ENCODE peak calls at places on chromosome 13, in eight cellular contexts. U is AG04450, K is pancreas, N is tibial nerve, Q is heart right ventricle, V is adrenal gland, I is breast epithelium, G is fibroblast of lung. W is an unnamed sample.

GRCh38 chr13:35716644-35717170 is 240.2 kb upstream of the MAB21L1 start:
- DNase-seq in N (no peak), K (no peak), Q (no peak), V (no peak), U (no peak), I (no peak), G (no peak), W (no peak)

GRCh38 chr13:38662362-38662761 is 24.5 kb upstream of the FREM2 start:
- DNase-seq in K (no peak), G (peak), N (no peak), I (no peak), U (peak), V (peak), Q (no peak), W (peak)

GRCh38 chr13:35179494-35179893 is 237.4 kb downstream of the NBEA start:
- DNase-seq in K (no peak), Q (no peak), V (no peak), N (no peak), I (no peak), G (peak), U (no peak), W (peak)

GRCh38 chr13:113923376-113924063 is 50.4 kb downstream of the C13orf46 start:
- DNase-seq in G (no peak), N (peak), I (no peak), V (no peak), U (no peak), K (no peak), Q (no peak), W (no peak)

GRCh38 chr13:81929988-81930387 is 1589.1 kb upstream of the SPRY2 start:
- DNase-seq in K (no peak), V (no peak), G (peak), Q (no peak), U (no peak), N (no peak), I (no peak), W (peak)

GRCh38 chr13:60047943-60048342 is 115.8 kb downstream of the DIAPH3 start:
- DNase-seq in K (no peak), Q (no peak), I (no peak), G (peak), V (no peak), N (no peak), U (no peak), W (no peak)

GRCh38 chr13:97018029-97018819 is 23.9 kb upstream of the OXGR1 start:
- DNase-seq in V (peak), I (no peak), Q (no peak), G (peak), U (peak), K (peak), N (no peak), W (peak)

GRCh38 chr13:28494537-28494860 is 429 bp downstream of the FLT1 start:
- DNase-seq in V (no peak), N (no peak), I (no peak), G (no peak), K (no peak), Q (no peak), U (no peak), W (no peak)

GRCh38 chr13:26202365-26202972 is 19.6 kb downstream of the RNF6 start:
- DNase-seq in G (peak), I (no peak), N (no peak), U (no peak), Q (no peak), K (no peak), V (peak), W (peak)

GRCh38 chr13:33135097-33135496 is 118.9 kb downstream of the KL start:
- DNase-seq in N (no peak), K (no peak), G (no peak), U (no peak), V (no peak), I (no peak), Q (no peak), W (no peak)

GRCh38 chr13:31044658-31045620 is 112.5 kb downstream of the TEX26 start:
- DNase-seq in G (no peak), U (no peak), N (no peak), I (no peak), Q (no peak), K (no peak), V (no peak), W (no peak)

GRCh38 chr13:30892966-30893365 is 13.1 kb upstream of the MEDAG start:
- DNase-seq in N (no peak), U (no peak), I (no peak), Q (peak), V (peak), K (no peak), G (peak), W (peak)

GRCh38 chr13:33610471-33611015 is 207.4 kb upstream of the RFC3 start:
- DNase-seq in K (no peak), U (no peak), I (no peak), Q (peak), V (peak), N (no peak), G (peak), W (peak)

GRCh38 chr13:27972619-27972877 is 3.4 kb upstream of the CDX2 start:
- DNase-seq in V (no peak), U (no peak), K (no peak), N (no peak), G (no peak), Q (no peak), I (no peak), W (no peak)

GRCh38 chr13:44971656-44972595 is 17.3 kb downstream of the NUFIP1 start:
- DNase-seq in G (peak), U (no peak), N (no peak), V (no peak), I (no peak), K (no peak), Q (no peak), W (no peak)

GRCh38 chr13:49580980-49581680 is 4.2 kb downstream of the RCBTB1 start:
- DNase-seq in V (no peak), I (no peak), Q (no peak), K (no peak), G (no peak), U (no peak), N (no peak), W (no peak)

GRCh38 chr13:19597523-19597922 is 35.9 kb upstream of the MPHOSPH8 start:
- DNase-seq in Q (no peak), K (no peak), N (no peak), G (peak), V (no peak), U (peak), I (no peak), W (peak)

GRCh38 chr13:113996081-113996911 is 22.4 kb upstream of the C13orf46 start:
- DNase-seq in Q (peak), I (no peak), U (no peak), G (no peak), N (no peak), V (no peak), K (no peak), W (no peak)

GRCh38 chr13:92807343-92807742 is 419.3 kb upstream of the GPC6 start:
- DNase-seq in V (no peak), K (no peak), G (peak), I (no peak), Q (no peak), U (no peak), N (no peak), W (peak)

GRCh38 chr13:35144496-35144895 is 202.4 kb downstream of the NBEA start:
- DNase-seq in I (no peak), U (no peak), N (no peak), G (peak), Q (no peak), V (peak), K (no peak), W (no peak)

GRCh38 chr13:32285633-32285965 is 29.6 kb downstream of the ZAR1L start:
- DNase-seq in U (no peak), K (no peak), Q (no peak), G (peak), V (no peak), I (no peak), N (no peak), W (no peak)

GRCh38 chr13:77056382-77056781 is 29.4 kb upstream of the FBXL3 start:
- DNase-seq in N (no peak), U (no peak), K (no peak), G (no peak), Q (no peak), I (no peak), V (no peak), W (no peak)

GRCh38 chr13:28641600-28641926 is 17.4 kb upstream of the POMP start:
- DNase-seq in V (no peak), G (no peak), I (no peak), U (no peak), Q (no peak), K (no peak), N (no peak), W (peak)

GRCh38 chr13:98406475-98406874 is 170.4 kb downstream of the STK24 start:
- DNase-seq in V (no peak), I (no peak), Q (no peak), U (no peak), K (no peak), G (no peak), N (no peak), W (no peak)

GRCh38 chr13:71587193-71587592 is 279.8 kb downstream of the DACH1 start:
- DNase-seq in K (no peak), U (no peak), V (no peak), I (no peak), G (no peak), N (no peak), Q (no peak), W (no peak)

GRCh38 chr13:37945651-37946575 is 76.3 kb upstream of the TRPC4 start:
- DNase-seq in Q (no peak), I (no peak), U (no peak), K (no peak), V (no peak), G (no peak), N (no peak), W (no peak)

GRCh38 chr13:70668983-70669382 is 560.7 kb upstream of the KLHL1 start:
- DNase-seq in G (no peak), V (no peak), Q (no peak), I (no peak), K (no peak), N (no peak), U (no peak), W (no peak)

GRCh38 chr13:94784066-94784465 is 71.7 kb upstream of the SOX21 start:
- DNase-seq in K (no peak), G (peak), V (no peak), N (no peak), Q (no peak), I (no peak), U (no peak), W (peak)

GRCh38 chr13:43251967-43252366 is 228.6 kb downstream of the DNAJC15 start:
- DNase-seq in I (no peak), N (no peak), K (no peak), V (no peak), Q (no peak), G (no peak), U (no peak), W (peak)

GRCh38 chr13:69331245-69331644 is 776.4 kb upstream of the ATXN8OS start:
- DNase-seq in U (no peak), I (no peak), V (no peak), G (peak), N (no peak), K (no peak), Q (no peak), W (no peak)

GRCh38 chr13:51833980-51834379 is 11.0 kb downstream of the TMEM272 start:
- DNase-seq in U (no peak), N (no peak), G (no peak), V (no peak), I (no peak), K (no peak), Q (no peak), W (no peak)

GRCh38 chr13:81283561-81283960 is 942.6 kb upstream of the SPRY2 start:
- DNase-seq in N (no peak), I (no peak), G (no peak), K (no peak), Q (no peak), V (no peak), U (no peak), W (no peak)

GRCh38 chr13:53142301-53142700 is 113.7 kb downstream of the OLFM4 start:
- DNase-seq in G (peak), N (no peak), U (no peak), Q (no peak), I (no peak), K (no peak), V (no peak), W (peak)

GRCh38 chr13:33069365-33069764 is 53.1 kb downstream of the KL start:
- DNase-seq in U (no peak), K (no peak), G (no peak), Q (no peak), V (no peak), N (no peak), I (no peak), W (no peak)

GRCh38 chr13:91534996-91535395 is 136.6 kb downstream of the GPC5 start:
- DNase-seq in I (no peak), U (no peak), G (no peak), K (no peak), V (no peak), N (no peak), Q (no peak), W (no peak)

DNA sequence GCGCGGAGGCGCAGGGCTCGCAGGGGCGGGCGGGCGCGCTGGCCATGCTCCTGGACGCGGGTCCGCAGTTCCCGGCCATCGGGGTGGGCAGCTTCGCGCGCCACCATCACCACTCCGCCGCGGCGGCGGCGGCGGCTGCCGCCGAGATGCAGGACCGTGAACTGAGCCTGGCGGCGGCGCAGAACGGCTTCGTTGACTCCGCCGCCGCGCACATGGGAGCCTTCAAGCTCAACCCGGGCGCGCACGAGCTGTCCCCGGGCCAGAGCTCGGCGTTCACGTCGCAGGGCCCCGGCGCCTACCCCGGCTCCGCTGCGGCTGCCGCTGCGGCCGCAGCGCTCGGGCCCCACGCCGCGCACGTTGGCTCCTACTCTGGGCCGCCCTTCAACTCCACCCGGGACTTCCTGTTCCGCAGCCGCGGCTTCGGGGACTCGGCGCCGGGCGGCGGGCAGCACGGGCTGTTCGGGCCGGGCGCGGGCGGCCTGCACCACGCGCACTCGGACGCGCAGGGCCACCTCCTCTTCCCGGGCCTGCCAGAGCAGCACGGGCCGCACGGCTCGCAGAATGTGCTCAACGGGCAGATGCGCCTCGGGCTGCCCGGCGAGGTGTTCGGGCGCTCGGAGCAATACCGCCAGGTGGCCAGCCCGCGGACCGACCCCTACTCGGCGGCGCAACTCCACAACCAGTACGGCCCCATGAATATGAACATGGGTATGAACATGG is 597 bp downstream of the ZIC2 start:
- DNase-seq in N (no peak), I (no peak), Q (no peak), V (no peak), K (no peak), G (peak), U (no peak), W (no peak)
- TF ChIP-seq CTCF in N (no peak), I (no peak), Q (no peak), V (no peak), K (no peak), G (no peak), U (no peak), W (no peak)

GRCh38 chr13:109783447-109783814 is 3.0 kb downstream of the IRS2 start:
- DNase-seq in Q (no peak), N (no peak), V (no peak), I (no peak), K (no peak), G (no peak), U (no peak), W (no peak)
- H3K27ac ChIP-seq in Q (no peak), N (peak), V (peak), I (peak), K (no peak), G (no peak), U (no peak), W (no peak)

GRCh38 chr13:73059460-73060250 is 850 bp downstream of the KLF5 start:
- DNase-seq in K (peak), V (peak), U (no peak), I (peak), Q (peak), G (peak), N (no peak), W (peak)
- TF ChIP-seq CTCF in K (no peak), V (no peak), U (no peak), I (no peak), Q (peak), G (no peak), N (peak), W (no peak)

GRCh38 chr13:48249018-48249417 is 16.0 kb downstream of the ITM2B start:
- DNase-seq in K (no peak), Q (no peak), U (no peak), G (no peak), I (no peak), V (no peak), N (no peak), W (no peak)

GRCh38 chr13:48252176-48252575 is 19.2 kb downstream of the ITM2B start:
- DNase-seq in K (no peak), G (no peak), I (no peak), Q (no peak), U (no peak), V (no peak), N (no peak), W (no peak)

GRCh38 chr13:48255090-48255489 is 22.1 kb downstream of the ITM2B start:
- DNase-seq in K (no peak), I (no peak), Q (no peak), U (no peak), V (no peak), G (no peak), N (no peak), W (no peak)

GRCh38 chr13:48253849-48254248 is 20.8 kb downstream of the ITM2B start:
- DNase-seq in N (no peak), U (no peak), Q (no peak), K (no peak), G (no peak), V (no peak), I (no peak), W (no peak)

DNA sequence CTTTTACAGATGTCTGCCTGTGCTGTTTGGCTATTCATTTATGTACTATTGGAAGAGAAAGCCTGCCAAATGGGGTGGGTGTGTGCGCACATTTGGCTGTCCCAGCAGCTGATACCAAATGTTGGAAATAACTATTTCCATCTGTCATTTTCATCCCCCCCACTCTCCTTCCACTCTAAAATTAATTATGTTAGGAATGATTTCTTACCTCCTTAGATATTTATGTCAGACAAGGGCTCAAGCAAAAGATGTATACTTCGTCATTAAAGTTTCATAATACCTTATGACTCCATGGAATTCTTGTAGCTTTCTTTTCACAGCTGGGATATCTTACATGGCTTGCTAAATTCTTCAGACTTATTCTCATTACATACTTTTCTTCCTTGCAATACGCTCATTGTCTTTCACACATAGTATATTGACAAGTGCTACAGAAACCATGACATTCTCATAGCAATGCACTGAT is 18.6 kb downstream of the ITM2B start:
- DNase-seq in U (peak), G (peak), I (no peak), Q (no peak), V (no peak), K (no peak), N (no peak), W (peak)
- H3K27ac ChIP-seq in U (no peak), G (peak), I (peak), Q (peak), V (no peak), K (no peak), N (peak), W (no peak)

GRCh38 chr13:101475536-101475935 is 23.1 kb downstream of the ITGBL1 start:
- DNase-seq in Q (no peak), I (no peak), U (no peak), K (no peak), N (no peak), G (no peak), V (no peak), W (no peak)

GRCh38 chr13:101473458-101473857 is 21.0 kb downstream of the ITGBL1 start:
- DNase-seq in Q (no peak), G (peak), I (no peak), U (peak), V (peak), K (no peak), N (no peak), W (no peak)

DNA sequence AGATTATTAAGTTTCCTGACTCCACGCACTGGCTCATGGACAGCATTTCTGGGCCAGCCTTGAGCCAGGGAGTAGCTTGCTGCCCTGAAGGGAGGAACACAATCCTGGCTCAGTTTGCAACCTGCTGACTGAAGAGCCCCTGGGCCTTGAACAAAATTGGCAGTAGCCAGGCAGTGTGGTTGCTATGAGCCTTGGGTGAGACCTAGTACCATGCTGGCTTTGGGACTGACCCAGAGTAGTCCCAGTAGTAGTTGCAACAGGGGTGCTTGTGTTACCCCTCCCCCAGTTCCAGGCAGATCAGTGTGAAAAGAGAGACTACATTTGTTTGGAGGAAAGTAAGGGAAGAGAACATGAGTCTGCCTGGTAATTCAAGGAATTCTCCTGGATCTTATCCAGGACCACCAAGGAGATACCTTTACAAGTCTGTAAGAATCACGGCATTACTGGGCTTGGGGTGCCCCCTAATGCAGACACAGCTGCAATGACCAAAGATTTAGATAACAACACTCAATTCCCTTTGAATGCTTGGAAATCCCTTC is 22.0 kb downstream of the ITGBL1 start:
- DNase-seq in G (peak), N (no peak), K (no peak), U (peak), V (peak), Q (no peak), I (no peak), W (peak)
- TF ChIP-seq CTCF in G (peak), N (peak), K (no peak), U (peak), V (peak), Q (no peak), I (no peak), W (peak)

GRCh38 chr13:101209206-101209893 is 207.0 kb downstream of the NALCN start:
- DNase-seq in I (no peak), U (no peak), G (no peak), Q (no peak), K (no peak), N (no peak), V (no peak), W (no peak)
- H3K27ac ChIP-seq in I (no peak), U (no peak), G (no peak), Q (no peak), K (no peak), N (no peak), V (no peak), W (no peak)